ENCODE peak calls at places on chromosomes 6 and 20, in ten cellular contexts. V is stomach; D is neuronal stem cell; M is heart left ventricle; K is A549; U is PC-9; Y is tibial artery; N is aorta; H is effector memory CD4-positive, alpha-beta T cell; R is PC-3. J is an unnamed sample. For H3K9me3, the result is how much of the 10 kb centered on the place peaks cover.

GRCh38 chr6:44138717-44139350 is 11.5 kb downstream of the TMEM63B start:
- DNase-seq in V (no peak), D (no peak), M (no peak), K (no peak), U (no peak), Y (no peak), N (no peak), H (no peak), R (no peak), J (no peak)

GRCh38 chr6:157106487-157106886 is 216.8 kb downstream of the TMEM242 start:
- DNase-seq in V (no peak), D (no peak), M (no peak), K (peak), U (peak), Y (no peak), N (no peak), H (no peak), R (peak), J (no peak)

GRCh38 chr20:19642861-19643260 is 115.2 kb upstream of the RIN2 start:
- DNase-seq in V (no peak), D (no peak), M (no peak), K (no peak), U (no peak), Y (no peak), N (no peak), H (no peak), R (no peak), J (no peak)

GRCh38 chr6:136952714-136953260 is 30.7 kb downstream of the SLC35D3 start:
- DNase-seq in V (no peak), D (no peak), M (no peak), K (no peak), U (no peak), Y (no peak), N (no peak), H (no peak), R (no peak), J (no peak)

GRCh38 chr20:44026932-44027685 is 112.5 kb downstream of the TOX2 start:
- DNase-seq in V (peak), D (no peak), M (no peak), K (no peak), U (no peak), Y (no peak), N (no peak), H (no peak), R (no peak), J (no peak)

GRCh38 chr20:46132705-46133120 is 14.6 kb downstream of the CD40 start:
- DNase-seq in V (peak), D (peak), M (peak), K (peak), U (peak), Y (peak), N (peak), H (no peak), R (peak), J (peak)

GRCh38 chr20:43028470-43028869 is 161.2 kb downstream of the PTPRT start:
- DNase-seq in V (no peak), D (no peak), M (no peak), K (no peak), U (no peak), Y (no peak), N (no peak), H (no peak), R (no peak), J (no peak)

GRCh38 chr6:150485559-150486517 is 113.8 kb upstream of the PLEKHG1 start:
- DNase-seq in V (no peak), D (no peak), M (peak), K (no peak), U (no peak), Y (no peak), N (no peak), H (no peak), R (no peak), J (no peak)

GRCh38 chr6:35219683-35220326 is 6.0 kb downstream of the SCUBE3 start:
- DNase-seq in V (no peak), D (no peak), M (no peak), K (no peak), U (no peak), Y (no peak), N (no peak), H (no peak), R (no peak), J (no peak)

GRCh38 chr6:56862415-56863175 is 92.3 kb upstream of the BEND6 start:
- DNase-seq in V (no peak), D (no peak), M (no peak), K (no peak), U (no peak), Y (no peak), N (no peak), H (no peak), R (no peak), J (no peak)

GRCh38 chr6:165616116-165616515 is 46.9 kb downstream of the PDE10A start:
- DNase-seq in V (no peak), D (no peak), M (no peak), K (no peak), U (no peak), Y (no peak), N (no peak), H (no peak), R (no peak), J (peak)

GRCh38 chr6:111718326-111718725 is 112.6 kb upstream of the TRAF3IP2 start:
- DNase-seq in V (no peak), D (no peak), M (no peak), K (no peak), U (no peak), Y (no peak), N (no peak), H (no peak), R (no peak), J (no peak)

GRCh38 chr20:33334111-33334510 is 51.1 kb downstream of the BPIFB1 start:
- DNase-seq in V (no peak), D (no peak), M (no peak), K (no peak), U (no peak), Y (no peak), N (no peak), H (no peak), R (no peak), J (no peak)

GRCh38 chr6:103231185-103231584 is 1628.5 kb downstream of the HACE1 start:
- DNase-seq in V (no peak), D (no peak), M (no peak), K (no peak), U (no peak), Y (no peak), N (no peak), H (no peak), R (no peak), J (no peak)

GRCh38 chr20:21528870-21529269 is 15.0 kb upstream of the NKX2-2 start:
- DNase-seq in V (no peak), D (no peak), M (no peak), K (no peak), U (no peak), Y (no peak), N (no peak), H (no peak), R (no peak), J (no peak)

GRCh38 chr6:154447929-154448328 is 62.6 kb downstream of the CNKSR3 start:
- DNase-seq in V (no peak), D (no peak), M (no peak), K (no peak), U (no peak), Y (no peak), N (no peak), H (no peak), R (no peak), J (no peak)

GRCh38 chr6:74103417-74103816 is 407.4 kb downstream of the CD109 start:
- DNase-seq in V (no peak), D (no peak), M (no peak), K (no peak), U (no peak), Y (no peak), N (no peak), H (no peak), R (no peak), J (no peak)

GRCh38 chr6:130853555-130854183 is 26.5 kb downstream of the SMLR1 start:
- DNase-seq in V (no peak), D (no peak), M (no peak), K (no peak), U (no peak), Y (no peak), N (no peak), H (no peak), R (no peak), J (no peak)

GRCh38 chr6:143040018-143040417 is 20.7 kb upstream of the AIG1 start:
- DNase-seq in V (no peak), D (no peak), M (no peak), K (no peak), U (no peak), Y (no peak), N (no peak), H (no peak), R (no peak), J (no peak)

GRCh38 chr6:18277181-18278006 is 13.1 kb upstream of the DEK start:
- DNase-seq in V (no peak), D (no peak), M (no peak), K (no peak), U (no peak), Y (no peak), N (no peak), H (no peak), R (no peak), J (no peak)

GRCh38 chr20:17518339-17519052 is 12.7 kb downstream of the BFSP1 start:
- DNase-seq in V (no peak), D (no peak), M (peak), K (no peak), U (no peak), Y (no peak), N (no peak), H (no peak), R (no peak), J (no peak)

GRCh38 chr20:48818481-48818987 is 9.3 kb downstream of the PREX1 start:
- DNase-seq in V (no peak), D (no peak), M (no peak), K (no peak), U (no peak), Y (no peak), N (peak), H (no peak), R (no peak), J (no peak)

GRCh38 chr6:26543953-26544352 is 5.8 kb downstream of the HMGN4 start:
- DNase-seq in V (no peak), D (no peak), M (no peak), K (peak), U (no peak), Y (no peak), N (no peak), H (no peak), R (peak), J (no peak)

GRCh38 chr6:100230976-100231316 is 233.8 kb downstream of the SIM1 start:
- DNase-seq in V (no peak), D (no peak), M (no peak), K (peak), U (no peak), Y (no peak), N (no peak), H (no peak), R (peak), J (no peak)

GRCh38 chr20:51458751-51459439 is 83.6 kb downstream of the NFATC2 start:
- DNase-seq in V (no peak), D (no peak), M (no peak), K (no peak), U (no peak), Y (no peak), N (no peak), H (no peak), R (no peak), J (no peak)

GRCh38 chr20:51457281-51457932 is 85.1 kb downstream of the NFATC2 start:
- DNase-seq in V (no peak), D (no peak), M (peak), K (peak), U (peak), Y (peak), N (peak), H (no peak), R (peak), J (no peak)

GRCh38 chr20:51454250-51454865 is 88.2 kb downstream of the NFATC2 start:
- DNase-seq in V (no peak), D (no peak), M (no peak), K (no peak), U (no peak), Y (no peak), N (no peak), H (no peak), R (no peak), J (no peak)

GRCh38 chr20:51460163-51460562 is 82.4 kb downstream of the NFATC2 start:
- DNase-seq in V (no peak), D (no peak), M (no peak), K (no peak), U (no peak), Y (no peak), N (no peak), H (no peak), R (no peak), J (no peak)

DNA sequence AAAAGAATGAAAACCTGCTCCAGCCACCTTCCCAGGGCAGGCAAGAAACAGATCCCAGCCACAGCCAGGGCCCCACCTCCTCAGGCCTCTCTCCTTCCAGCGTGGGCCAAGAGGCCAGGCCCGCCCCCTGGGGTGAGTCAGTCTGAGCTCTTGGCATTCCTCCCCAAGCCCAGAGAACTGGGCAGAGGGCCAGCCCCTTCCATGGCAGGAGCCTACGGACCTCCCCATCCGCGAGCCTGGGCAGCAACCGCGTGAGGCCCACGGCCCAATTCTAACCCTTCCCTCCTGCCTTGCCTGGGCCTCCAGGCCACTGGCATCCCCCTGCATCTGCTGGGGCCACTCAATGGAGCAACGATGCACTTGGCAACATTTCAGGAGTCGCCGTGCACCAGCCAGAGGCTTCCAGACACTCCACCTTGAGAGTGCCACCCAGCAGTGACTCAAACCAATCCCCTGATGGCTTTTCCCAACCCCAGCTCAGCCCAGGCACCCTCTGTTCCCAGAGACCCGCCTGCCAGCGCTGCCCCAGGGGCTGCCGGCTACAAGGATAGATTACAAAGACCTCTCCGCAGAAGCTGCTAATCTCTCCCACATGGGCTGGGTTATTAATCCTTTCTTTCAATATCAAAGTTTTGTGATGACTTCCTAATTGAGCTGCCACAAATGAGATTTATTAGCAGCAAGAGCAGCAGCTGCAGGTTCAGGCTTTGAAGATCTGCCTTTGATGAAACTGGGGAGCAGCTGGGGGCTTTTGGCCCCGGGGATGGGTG is 85.8 kb downstream of the NFATC2 start:
- DNase-seq in V (peak), D (no peak), M (peak), K (peak), U (peak), Y (peak), N (peak), H (no peak), R (peak), J (no peak)
- H3K4me3 ChIP-seq in V (peak), D (no peak), M (no peak), K (peak), U (peak), Y (peak), N (no peak), H (no peak), R (peak), J (no peak)

DNA sequence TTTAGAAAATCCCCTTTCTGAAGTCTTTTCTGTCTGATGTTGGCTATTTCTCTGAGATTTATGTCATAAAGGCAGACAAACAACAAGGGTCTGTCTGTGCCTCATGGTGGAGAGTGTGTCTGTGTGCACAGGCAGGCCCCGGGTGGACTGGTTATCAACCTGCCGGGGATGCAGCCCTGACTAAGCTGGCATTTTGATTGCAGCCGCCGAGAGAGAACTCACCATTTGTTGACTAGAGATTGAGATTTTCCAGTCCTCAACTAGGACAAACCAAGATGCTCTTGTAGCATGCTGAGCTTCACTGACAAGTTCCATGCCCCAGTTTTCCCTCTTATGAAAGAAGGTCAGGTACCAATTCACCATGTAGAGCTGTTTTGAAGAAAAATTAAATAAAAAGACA is 363.6 kb upstream of the CNR1 start:
- DNase-seq in V (no peak), D (no peak), M (no peak), K (no peak), U (no peak), Y (no peak), N (no peak), H (no peak), R (no peak), J (no peak)
- H3K27ac ChIP-seq in V (no peak), D (no peak), M (no peak), K (no peak), U (no peak), Y (no peak), N (no peak), H (no peak), R (no peak), J (no peak)

GRCh38 chr6:106899697-106900096 is 74.8 kb downstream of the CD24 start:
- DNase-seq in V (no peak), D (no peak), M (no peak), K (no peak), U (no peak), Y (no peak), N (no peak), H (no peak), R (no peak), J (no peak)

GRCh38 chr6:106901062-106901461 is 73.5 kb downstream of the CD24 start:
- DNase-seq in V (no peak), D (no peak), M (no peak), K (no peak), U (no peak), Y (no peak), N (no peak), H (no peak), R (no peak), J (no peak)

GRCh38 chr6:106907754-106908153 is 66.8 kb downstream of the CD24 start:
- DNase-seq in V (no peak), D (no peak), M (no peak), K (no peak), U (no peak), Y (no peak), N (no peak), H (no peak), R (no peak), J (no peak)

GRCh38 chr6:106906227-106906626 is 68.3 kb downstream of the CD24 start:
- DNase-seq in V (no peak), D (no peak), M (no peak), K (no peak), U (no peak), Y (no peak), N (no peak), H (no peak), R (no peak), J (no peak)

DNA sequence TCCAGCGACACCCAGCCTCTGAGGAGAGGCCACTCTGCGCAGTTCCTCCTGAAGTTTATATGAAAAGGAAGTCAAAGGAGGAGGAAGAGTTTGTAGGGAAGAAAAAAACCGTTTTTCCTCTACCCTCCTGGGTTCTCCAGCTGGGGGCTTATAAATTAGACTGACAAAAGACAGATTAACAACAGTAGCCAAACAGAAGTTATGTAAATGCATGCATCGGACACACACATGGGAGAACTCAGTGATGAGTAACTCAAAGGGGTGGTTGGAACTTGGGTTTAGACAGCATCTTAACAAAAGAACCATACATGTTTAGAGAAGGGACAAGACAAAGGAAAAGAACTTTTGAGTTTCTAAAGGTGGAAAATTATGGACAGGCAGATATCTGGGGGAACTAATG is 71.2 kb downstream of the CD24 start:
- DNase-seq in V (no peak), D (no peak), M (no peak), K (no peak), U (no peak), Y (no peak), N (no peak), H (no peak), R (no peak), J (no peak)
- H3K9me3 ChIP-seq in V (under half), D (under half), M (under half), K (under half), U (under half), Y (under half), N (under half), H (under half), R (under half), J (under half)

DNA sequence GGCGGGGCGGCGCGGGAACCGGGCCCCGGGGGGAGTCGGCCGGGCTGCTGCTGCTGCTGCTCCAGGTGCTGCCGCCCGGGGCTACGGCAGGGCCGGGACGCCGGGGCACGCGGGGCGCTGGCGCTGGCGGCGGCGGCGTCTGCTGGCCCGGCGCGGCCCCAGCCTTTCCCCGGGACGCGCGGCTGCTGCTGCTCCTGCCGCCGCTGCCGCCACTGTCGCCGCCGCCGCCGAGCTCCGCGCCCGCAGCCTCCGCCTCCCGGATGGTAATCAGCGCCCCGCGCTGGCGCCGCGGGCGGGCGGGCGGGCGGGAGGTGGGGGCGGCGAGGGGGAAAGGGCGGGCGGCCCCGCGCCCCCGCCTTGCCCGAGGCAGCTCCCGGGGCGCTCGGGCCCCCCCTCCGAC is 306 bp downstream of the EBF4 start:
- DNase-seq in V (peak), D (no peak), M (no peak), K (no peak), U (no peak), Y (no peak), N (peak), H (peak), R (no peak), J (no peak)
- H3K4me3 ChIP-seq in V (peak), D (peak), M (no peak), K (peak), U (no peak), Y (peak), N (peak), H (no peak), R (no peak), J (peak)

GRCh38 chr6:82364087-82365010 is 732 bp downstream of the TPBG start:
- DNase-seq in V (peak), D (peak), M (peak), K (peak), U (peak), Y (peak), N (peak), H (no peak), R (peak), J (no peak)

GRCh38 chr6:82361631-82362030 is 2.0 kb upstream of the TPBG start:
- DNase-seq in V (no peak), D (no peak), M (no peak), K (no peak), U (no peak), Y (no peak), N (no peak), H (no peak), R (no peak), J (no peak)

GRCh38 chr6:82362868-82363267 is 749 bp upstream of the TPBG start:
- DNase-seq in V (no peak), D (peak), M (no peak), K (no peak), U (no peak), Y (no peak), N (no peak), H (no peak), R (peak), J (no peak)

GRCh38 chr6:82363368-82364086 is at the start of gene TPBG:
- DNase-seq in V (peak), D (peak), M (peak), K (peak), U (peak), Y (peak), N (peak), H (peak), R (peak), J (no peak)

DNA sequence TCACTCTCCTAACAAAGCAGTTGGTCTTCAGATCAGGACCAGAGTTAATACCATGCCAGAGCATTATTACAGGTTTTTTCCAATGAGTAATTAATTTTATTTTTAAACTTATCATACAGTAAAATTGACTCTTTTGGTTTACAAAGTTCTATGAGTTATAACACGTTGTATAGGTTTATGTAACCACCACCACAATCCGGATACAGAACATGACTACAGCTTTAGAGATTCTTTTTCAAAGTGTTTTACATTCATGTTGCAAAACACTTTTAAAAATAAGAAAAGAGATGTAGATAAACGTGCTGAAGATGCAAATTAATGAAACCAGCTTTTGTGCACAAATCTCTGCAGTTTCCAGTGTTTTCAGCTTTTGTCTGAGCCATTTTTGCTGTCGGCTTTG is 1.5 kb upstream of the TPBG start:
- DNase-seq in V (no peak), D (no peak), M (no peak), K (no peak), U (no peak), Y (no peak), N (no peak), H (no peak), R (no peak), J (no peak)
- H3K27ac ChIP-seq in V (no peak), D (peak), M (no peak), K (no peak), U (no peak), Y (no peak), N (no peak), H (no peak), R (no peak), J (no peak)

J was measured in iPS DF 6.9.